ENCODE peak calls at places on chromosomes 16 and 17, in nine cellular contexts. K, M, R, P, X, B, A, L and J are unnamed samples.
A peak's percentile ranks its signal among the peaks of the same experiment; 100 is the strongest.

GRCh38 chr17:78343099-78343432 is 16.8 kb downstream of the SOCS3 start:
- DNase-seq in L (no peak), R (no peak), B (peak; percentile 94), K (no peak), X (no peak), P (peak; percentile 85), A (no peak), M (no peak), J (peak; percentile 88)

GRCh38 chr17:77831497-77832179 is 126.9 kb upstream of the TNRC6C start:
- DNase-seq in R (peak; percentile 20), X (no peak), P (peak; percentile 69), M (no peak), K (no peak), B (peak; percentile 19), L (no peak), A (no peak), J (peak; percentile 92)

GRCh38 chr17:82497483-82498405 is 21.8 kb upstream of the FOXK2 start:
- DNase-seq in M (peak; percentile 42), R (peak; percentile 55), P (peak; percentile 92), A (peak; percentile 14), X (no peak), K (peak; percentile 29), L (peak; percentile 68), B (peak; percentile 32), J (peak; percentile 31)

GRCh38 chr16:74817851-74818250 is 43.2 kb upstream of the FA2H start:
- DNase-seq in K (no peak), M (no peak), R (no peak), L (no peak), B (no peak), A (no peak), X (no peak), P (no peak), J (no peak)

GRCh38 chr17:7803981-7804380 is 30.0 kb upstream of the KDM6B start:
- DNase-seq in B (no peak), K (no peak), A (peak; percentile 69), M (no peak), L (no peak), P (no peak), X (no peak), R (no peak), J (no peak)

GRCh38 chr16:87391324-87391949 is 699 bp upstream of the MAP1LC3B start:
- DNase-seq in A (no peak), M (no peak), X (no peak), R (no peak), L (peak; percentile 56), P (no peak), B (peak; percentile 39), K (no peak), J (no peak)

GRCh38 chr17:57669671-57670529 is 75.2 kb downstream of the CCDC182 start:
- DNase-seq in K (no peak), A (no peak), L (no peak), M (no peak), B (no peak), X (no peak), R (no peak), P (no peak), J (no peak)

GRCh38 chr17:48068491-48068961 is 20.4 kb downstream of the NFE2L1 start:
- DNase-seq in A (no peak), K (no peak), P (peak; percentile 48), B (no peak), R (no peak), X (peak; percentile 24), M (no peak), L (no peak), J (peak; percentile 28)

GRCh38 chr17:17935321-17936271 is 36.6 kb downstream of the TOM1L2 start:
- DNase-seq in P (peak; percentile 95), A (no peak), R (peak; percentile 59), M (no peak), B (peak; percentile 96), K (no peak), X (no peak), L (no peak), J (peak; percentile 86)

GRCh38 chr16:70512456-70512855 is 10.9 kb downstream of the COG4 start:
- DNase-seq in X (no peak), A (no peak), K (no peak), P (peak; percentile 78), R (no peak), L (no peak), B (peak; percentile 12), M (no peak), J (no peak)

GRCh38 chr16:84427553-84427952 is 59.2 kb downstream of the ATP2C2 start:
- DNase-seq in X (no peak), M (no peak), A (no peak), B (no peak), R (no peak), L (no peak), K (no peak), P (no peak), J (no peak)

GRCh38 chr17:3004925-3005324 is 58.5 kb downstream of the OR1D5 start:
- DNase-seq in R (no peak), X (peak; percentile 18), P (no peak), L (no peak), B (no peak), K (no peak), A (peak; percentile 7), M (no peak), J (no peak)

GRCh38 chr16:63289834-63290460 is 1253.7 kb upstream of the CDH8 start:
- DNase-seq in M (no peak), X (no peak), R (no peak), P (peak; percentile 1), A (peak; percentile 42), L (peak; percentile 75), K (no peak), B (no peak), J (no peak)

GRCh38 chr17:38451840-38452529 is 23.7 kb downstream of the ARHGAP23 start:
- DNase-seq in A (no peak), B (peak; percentile 74), R (peak; percentile 79), X (no peak), L (no peak), P (peak; percentile 91), M (no peak), K (no peak), J (peak; percentile 77)

GRCh38 chr17:2892305-2892971 is 96.2 kb downstream of the RAP1GAP2 start:
- DNase-seq in R (peak; percentile 61), L (no peak), B (peak; percentile 70), K (no peak), A (no peak), M (no peak), X (no peak), P (peak; percentile 85), J (peak; percentile 75)

GRCh38 chr16:27404163-27404823 is 2.3 kb downstream of the IL21R start:
- DNase-seq in R (no peak), A (no peak), X (no peak), P (no peak), L (no peak), M (no peak), K (no peak), B (no peak), J (no peak)

GRCh38 chr17:77599699-77600098 is 358.8 kb upstream of the TNRC6C start:
- DNase-seq in A (no peak), M (no peak), L (no peak), R (no peak), X (no peak), B (no peak), K (no peak), P (no peak), J (no peak)

GRCh38 chr17:57923182-57923872 is 31.9 kb downstream of the CUEDC1 start:
- DNase-seq in L (no peak), P (no peak), A (no peak), M (no peak), R (no peak), K (no peak), B (no peak), X (no peak), J (no peak)

GRCh38 chr16:4505356-4506153 is 29.4 kb downstream of the HMOX2 start:
- DNase-seq in M (peak; percentile 65), A (no peak), L (no peak), K (peak; percentile 20), P (no peak), R (no peak), X (peak; percentile 90), B (no peak), J (no peak)

GRCh38 chr16:66551788-66552287 is 538 bp upstream of the CKLF start:
- DNase-seq in L (no peak), B (no peak), M (no peak), R (no peak), X (no peak), K (no peak), P (no peak), A (no peak), J (no peak)

GRCh38 chr17:81844327-81844851 is 9.5 kb upstream of the PPP1R27 start:
- DNase-seq in B (no peak), A (no peak), K (no peak), L (no peak), M (no peak), R (no peak), P (no peak), X (no peak), J (no peak)

GRCh38 chr17:80591788-80592187 is 47.1 kb downstream of the RPTOR start:
- DNase-seq in K (no peak), M (no peak), X (no peak), L (no peak), R (no peak), A (no peak), B (no peak), P (no peak), J (no peak)

GRCh38 chr16:79463839-79464238 is 136.7 kb downstream of the MAF start:
- DNase-seq in R (no peak), X (no peak), A (no peak), L (no peak), P (no peak), M (no peak), K (no peak), B (no peak), J (no peak)

GRCh38 chr17:64507418-64507766 is 615 bp downstream of the CEP95 start:
- DNase-seq in B (peak; percentile 64), A (peak; percentile 56), X (peak; percentile 72), L (peak; percentile 72), M (no peak), R (no peak), K (no peak), P (peak; percentile 87), J (peak; percentile 57)

GRCh38 chr16:50466170-50466569 is 82.0 kb upstream of the NKD1 start:
- DNase-seq in P (no peak), R (no peak), A (no peak), L (no peak), X (no peak), M (no peak), K (no peak), B (no peak), J (no peak)

GRCh38 chr16:83615131-83615530 is 192.6 kb upstream of the HSBP1 start:
- DNase-seq in P (peak; percentile 21), M (no peak), K (no peak), A (peak; percentile 16), R (no peak), L (no peak), X (no peak), B (no peak), J (no peak)

GRCh38 chr17:1029196-1029911 is 32.4 kb downstream of the TIMM22 start:
- DNase-seq in M (no peak), B (peak; percentile 47), R (no peak), X (no peak), K (no peak), P (peak; percentile 72), L (no peak), A (no peak), J (peak; percentile 63)

GRCh38 chr17:81401727-81402529 is 6.7 kb downstream of the BAHCC1 start:
- DNase-seq in X (no peak), M (no peak), P (peak; percentile 71), R (no peak), L (peak; percentile 64), K (no peak), B (peak; percentile 59), A (peak; percentile 62), J (no peak)

GRCh38 chr17:6496116-6496481 is 51.8 kb downstream of the PIMREG start:
- DNase-seq in A (peak; percentile 24), R (no peak), B (no peak), L (peak; percentile 44), M (no peak), K (no peak), X (no peak), P (no peak), J (no peak)

GRCh38 chr17:77325826-77326581 is 185.2 kb downstream of the SEC14L1 start:
- DNase-seq in P (no peak), B (peak; percentile 24), A (no peak), L (no peak), M (no peak), X (no peak), R (no peak), K (no peak), J (no peak)

GRCh38 chr16:23134274-23134673 is 15.0 kb downstream of the USP31 start:
- DNase-seq in K (no peak), M (no peak), P (peak; percentile 63), R (no peak), B (no peak), L (no peak), X (no peak), A (peak; percentile 18), J (peak; percentile 31)